ENCODE peak calls at places on chromosomes 5 and 9, in four cellular contexts. W is GM23248, Z is neural progenitor cell, A is MM.1S. I is an unnamed sample. For H3F3A, the result is how much of the 10 kb centered on the place peaks cover.

GRCh38 chr5:144794922-144795321 is 624.2 kb downstream of the KCTD16 start:
- DNase-seq in W (peak), Z (peak), A (no peak), I (no peak)

GRCh38 chr5:149014634-149015033 is 48.2 kb downstream of the SH3TC2 start:
- DNase-seq in W (no peak), Z (no peak), A (peak), I (no peak)

GRCh38 chr9:108053555-108054061 is 564.0 kb upstream of the KLF4 start:
- DNase-seq in W (peak), Z (peak), A (no peak), I (no peak)

GRCh38 chr5:7331083-7331482 is 64.9 kb upstream of the ADCY2 start:
- DNase-seq in W (no peak), Z (peak), A (no peak), I (no peak)

GRCh38 chr9:124038239-124038638 is 26.7 kb downstream of the LHX2 start:
- DNase-seq in W (peak), Z (no peak), A (no peak), I (peak)

GRCh38 chr5:40689442-40689841 is 9.7 kb downstream of the PTGER4 start:
- DNase-seq in W (peak), Z (no peak), A (no peak), I (peak)

GRCh38 chr9:124284237-124284831 is 26.6 kb downstream of the NEK6 start:
- DNase-seq in W (no peak), Z (no peak), A (no peak), I (no peak)

GRCh38 chr5:821504-821903 is 29.3 kb downstream of the ZDHHC11 start:
- DNase-seq in W (no peak), Z (no peak), A (no peak), I (no peak)

GRCh38 chr9:138074516-138074915 is 196.9 kb downstream of the CACNA1B start:
- DNase-seq in W (no peak), Z (no peak), A (no peak), I (no peak)

DNA sequence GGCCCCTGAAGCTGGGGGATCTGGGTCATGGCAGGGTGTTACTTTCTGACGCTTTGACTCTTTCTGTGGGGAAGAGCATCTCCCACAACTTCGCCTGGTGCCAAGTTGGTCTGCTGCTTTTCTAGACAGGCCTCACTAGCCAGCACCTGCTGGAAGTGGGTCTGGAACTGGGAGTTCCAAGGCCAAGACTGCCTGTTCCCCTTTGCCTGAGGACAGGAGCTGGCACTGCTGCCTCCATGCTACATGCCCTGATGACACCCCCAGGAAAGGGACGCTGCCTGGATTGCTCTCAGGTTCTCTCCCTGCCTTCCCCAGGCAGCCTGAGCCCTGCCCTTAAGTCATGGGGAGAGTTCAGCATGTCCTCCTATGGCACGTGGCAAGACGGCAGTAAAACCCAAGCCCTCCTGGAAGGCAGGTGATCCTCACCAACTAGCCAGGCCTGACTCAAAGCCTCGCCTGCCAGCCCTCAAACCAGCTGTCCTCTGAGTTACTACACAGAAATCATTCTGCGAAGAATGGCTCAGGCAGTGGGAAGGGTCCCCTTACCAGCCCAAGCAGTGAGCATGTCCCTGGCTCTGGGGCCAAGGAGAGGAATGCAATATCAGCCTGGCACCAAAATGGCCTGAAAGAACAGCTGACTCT is 35.8 kb downstream of the SEC61B start:
- DNase-seq in W (no peak), Z (no peak), A (no peak), I (no peak)
- H3F3A ChIP-seq in W (under half), Z (under half), A (under half), I (under half)

DNA sequence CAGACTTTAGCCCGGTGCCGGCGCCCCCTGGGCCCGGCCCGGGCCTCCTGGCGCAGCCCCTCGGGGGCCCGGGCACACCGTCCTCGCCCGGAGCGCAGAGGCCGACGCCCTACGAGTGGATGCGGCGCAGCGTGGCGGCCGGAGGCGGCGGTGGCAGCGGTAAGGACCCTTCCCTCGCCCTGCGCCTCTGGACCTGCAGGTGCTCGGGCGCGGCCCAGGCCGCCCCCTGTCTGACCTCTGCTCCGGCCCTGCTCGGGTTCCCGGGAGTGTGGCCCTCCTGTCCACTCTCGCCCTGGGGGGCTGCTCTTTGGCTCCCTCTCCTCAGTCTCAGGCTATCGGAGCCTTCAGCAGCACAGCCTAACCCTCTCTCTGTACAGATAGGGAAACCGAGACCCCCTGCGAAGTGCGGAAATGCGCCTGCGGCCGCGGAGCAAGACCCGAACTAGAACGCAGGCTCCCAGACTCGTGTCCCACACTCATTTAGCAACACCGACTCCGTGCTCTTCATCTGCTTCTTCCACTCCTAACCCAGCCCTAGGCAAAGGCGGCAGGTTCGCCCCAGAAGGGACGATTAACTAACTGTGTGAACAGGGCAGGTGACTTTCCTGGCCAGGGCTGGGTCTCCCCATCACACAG is 703 bp downstream of the CDX1 start:
- DNase-seq in W (no peak), Z (peak), A (no peak), I (no peak)
- TF ChIP-seq EZH2 in W (no peak), Z (peak), A (no peak), I (no peak)

GRCh38 chr9:29213374-29214161 is 1640.3 kb upstream of the C9orf72 start:
- DNase-seq in W (no peak), Z (peak), A (peak), I (peak)
- H3K9ac ChIP-seq in W (no peak), Z (no peak), A (peak), I (peak)

GRCh38 chr9:86548220-86548619 is 194.0 kb upstream of the TUT7 start:
- DNase-seq in W (no peak), Z (no peak), A (no peak), I (no peak)
- H3F3A ChIP-seq in W (under half), Z (under half), A (under half), I (under half)

GRCh38 chr5:96432245-96433065 is 593 bp downstream of the PCSK1 start:
- DNase-seq in W (peak), Z (peak), A (no peak), I (no peak)
- TF ChIP-seq EZH2 in W (no peak), Z (peak), A (no peak), I (no peak)